ENCODE peak calls at places on chromosomes 5 and 9, in ten cellular contexts. One of them, this sample, is unnamed.

GRCh38 chr5:74918232-74918669 is 52.1 kb upstream of the FAM169A start:
- DNase-seq in stomach: no peak
- DNase-seq in activated CD4-positive, alpha-beta T cell treated with anti-CD3 and anti-CD28 coated beads, Interleukin-2, amount 50 U/mL, for 4 hours: no peak
- DNase-seq in T-helper 9 cell: no peak
- DNase-seq in NCI-H2081: no peak
- DNase-seq in ovary: no peak
- DNase-seq in heart left ventricle: no peak
- DNase-seq in activated CD4-positive, alpha-beta memory T cell treated with anti-CD3 and anti-CD28 coated beads for 36 hours: no peak
- DNase-seq in iPS-NIHi11: no peak
- DNase-seq in GDM1: no peak
- DNase-seq in this sample: no peak

GRCh38 chr5:142323480-142324376 is 1.1 kb downstream of the SPRY4 start:
- DNase-seq in activated CD4-positive, alpha-beta T cell treated with anti-CD3 and anti-CD28 coated beads, Interleukin-2, amount 50 U/mL, for 4 hours: no peak
- DNase-seq in stomach: peak; percentile 44
- DNase-seq in iPS-NIHi11: no peak
- DNase-seq in GDM1: no peak
- DNase-seq in ovary: no peak
- DNase-seq in heart left ventricle: no peak
- DNase-seq in T-helper 9 cell: no peak
- DNase-seq in NCI-H2081: no peak
- DNase-seq in activated CD4-positive, alpha-beta memory T cell treated with anti-CD3 and anti-CD28 coated beads for 36 hours: no peak
- DNase-seq in this sample: no peak

GRCh38 chr9:96680812-96681499 is 25.8 kb upstream of the PRXL2C start:
- DNase-seq in GDM1: no peak
- DNase-seq in stomach: no peak
- DNase-seq in NCI-H2081: no peak
- DNase-seq in ovary: no peak
- DNase-seq in activated CD4-positive, alpha-beta T cell treated with anti-CD3 and anti-CD28 coated beads, Interleukin-2, amount 50 U/mL, for 4 hours: no peak
- DNase-seq in heart left ventricle: no peak
- DNase-seq in activated CD4-positive, alpha-beta memory T cell treated with anti-CD3 and anti-CD28 coated beads for 36 hours: no peak
- DNase-seq in iPS-NIHi11: no peak
- DNase-seq in T-helper 9 cell: no peak
- DNase-seq in this sample: no peak

GRCh38 chr5:50749181-50749580 is 82.7 kb downstream of the PARP8 start:
- DNase-seq in heart left ventricle: no peak
- DNase-seq in activated CD4-positive, alpha-beta memory T cell treated with anti-CD3 and anti-CD28 coated beads for 36 hours: no peak
- DNase-seq in T-helper 9 cell: no peak
- DNase-seq in stomach: no peak
- DNase-seq in NCI-H2081: no peak
- DNase-seq in activated CD4-positive, alpha-beta T cell treated with anti-CD3 and anti-CD28 coated beads, Interleukin-2, amount 50 U/mL, for 4 hours: no peak
- DNase-seq in GDM1: no peak
- DNase-seq in ovary: no peak
- DNase-seq in iPS-NIHi11: no peak
- DNase-seq in this sample: no peak

GRCh38 chr9:72586388-72587160 is 65.2 kb downstream of the TMC1 start:
- DNase-seq in iPS-NIHi11: no peak
- DNase-seq in ovary: no peak
- DNase-seq in NCI-H2081: no peak
- DNase-seq in heart left ventricle: no peak
- DNase-seq in activated CD4-positive, alpha-beta T cell treated with anti-CD3 and anti-CD28 coated beads, Interleukin-2, amount 50 U/mL, for 4 hours: peak; percentile 3
- DNase-seq in activated CD4-positive, alpha-beta memory T cell treated with anti-CD3 and anti-CD28 coated beads for 36 hours: peak; percentile 44
- DNase-seq in GDM1: no peak
- DNase-seq in T-helper 9 cell: no peak
- DNase-seq in stomach: no peak
- DNase-seq in this sample: peak; percentile 23

GRCh38 chr9:97529363-97530076 is 28.1 kb downstream of the TMOD1 start:
- DNase-seq in iPS-NIHi11: no peak
- DNase-seq in activated CD4-positive, alpha-beta memory T cell treated with anti-CD3 and anti-CD28 coated beads for 36 hours: peak; percentile 57
- DNase-seq in stomach: no peak
- DNase-seq in ovary: peak; percentile 49
- DNase-seq in NCI-H2081: no peak
- DNase-seq in activated CD4-positive, alpha-beta T cell treated with anti-CD3 and anti-CD28 coated beads, Interleukin-2, amount 50 U/mL, for 4 hours: no peak
- DNase-seq in T-helper 9 cell: no peak
- DNase-seq in heart left ventricle: peak; percentile 64
- DNase-seq in GDM1: no peak
- DNase-seq in this sample: no peak

GRCh38 chr5:447501-447900 is 4.5 kb downstream of the EXOC3 start:
- DNase-seq in heart left ventricle: peak; percentile 14
- DNase-seq in activated CD4-positive, alpha-beta memory T cell treated with anti-CD3 and anti-CD28 coated beads for 36 hours: no peak
- DNase-seq in GDM1: no peak
- DNase-seq in iPS-NIHi11: no peak
- DNase-seq in T-helper 9 cell: no peak
- DNase-seq in activated CD4-positive, alpha-beta T cell treated with anti-CD3 and anti-CD28 coated beads, Interleukin-2, amount 50 U/mL, for 4 hours: no peak
- DNase-seq in NCI-H2081: no peak
- DNase-seq in stomach: no peak
- DNase-seq in ovary: no peak
- DNase-seq in this sample: no peak

GRCh38 chr5:65034782-65035181 is 266.1 kb downstream of the CWC27 start:
- DNase-seq in GDM1: no peak
- DNase-seq in activated CD4-positive, alpha-beta memory T cell treated with anti-CD3 and anti-CD28 coated beads for 36 hours: no peak
- DNase-seq in stomach: no peak
- DNase-seq in NCI-H2081: no peak
- DNase-seq in ovary: peak; percentile 15
- DNase-seq in T-helper 9 cell: no peak
- DNase-seq in iPS-NIHi11: peak; percentile 23
- DNase-seq in heart left ventricle: no peak
- DNase-seq in activated CD4-positive, alpha-beta T cell treated with anti-CD3 and anti-CD28 coated beads, Interleukin-2, amount 50 U/mL, for 4 hours: no peak
- DNase-seq in this sample: no peak

This sample was measured in CD8-positive, alpha-beta T cell.